ENCODE peak calls at places on chromosome 1, in six cellular contexts. One of them, this sample, is unnamed.

GRCh38 chr1:67586596-67586995 is 98.4 kb upstream of the GADD45A start:
- DNase-seq in BJ: peak
- DNase-seq in GM23248: peak
- DNase-seq in stimulated activated CD4-positive, alpha-beta T cell treated with anti-CD3 and anti-CD28 coated beads, Interleukin-1b, Interleukin-23, amount 100 ng/mL, for 4 hours: no peak
- DNase-seq in A549: no peak
- DNase-seq in AML-193: no peak
- DNase-seq in this sample: no peak

GRCh38 chr1:56284933-56285332 is 294.4 kb downstream of the PLPP3 start:
- DNase-seq in AML-193: no peak
- DNase-seq in BJ: peak
- DNase-seq in GM23248: peak
- DNase-seq in stimulated activated CD4-positive, alpha-beta T cell treated with anti-CD3 and anti-CD28 coated beads, Interleukin-1b, Interleukin-23, amount 100 ng/mL, for 4 hours: no peak
- DNase-seq in A549: peak
- DNase-seq in this sample: no peak

GRCh38 chr1:18668750-18669404 is 38.2 kb downstream of the PAX7 start:
- DNase-seq in stimulated activated CD4-positive, alpha-beta T cell treated with anti-CD3 and anti-CD28 coated beads, Interleukin-1b, Interleukin-23, amount 100 ng/mL, for 4 hours: no peak
- DNase-seq in AML-193: no peak
- DNase-seq in GM23248: peak
- DNase-seq in BJ: no peak
- DNase-seq in A549: peak
- DNase-seq in this sample: no peak

GRCh38 chr1:94702440-94702810 is 117.7 kb upstream of the SLC44A3 start:
- DNase-seq in GM23248: peak
- DNase-seq in stimulated activated CD4-positive, alpha-beta T cell treated with anti-CD3 and anti-CD28 coated beads, Interleukin-1b, Interleukin-23, amount 100 ng/mL, for 4 hours: no peak
- DNase-seq in A549: no peak
- DNase-seq in AML-193: no peak
- DNase-seq in BJ: peak
- DNase-seq in this sample: no peak

GRCh38 chr1:181016563-181016962 is 6.1 kb downstream of the STX6 start:
- DNase-seq in AML-193: no peak
- DNase-seq in GM23248: peak
- DNase-seq in stimulated activated CD4-positive, alpha-beta T cell treated with anti-CD3 and anti-CD28 coated beads, Interleukin-1b, Interleukin-23, amount 100 ng/mL, for 4 hours: no peak
- DNase-seq in A549: no peak
- DNase-seq in BJ: no peak
- DNase-seq in this sample: no peak

GRCh38 chr1:182147136-182147815 is 85.8 kb upstream of the ZNF648 start:
- DNase-seq in A549: no peak
- DNase-seq in AML-193: peak
- DNase-seq in BJ: no peak
- DNase-seq in GM23248: peak
- DNase-seq in stimulated activated CD4-positive, alpha-beta T cell treated with anti-CD3 and anti-CD28 coated beads, Interleukin-1b, Interleukin-23, amount 100 ng/mL, for 4 hours: no peak
- DNase-seq in this sample: no peak

GRCh38 chr1:158496379-158496778 is 24.4 kb downstream of the OR10R2 start:
- DNase-seq in AML-193: peak
- DNase-seq in A549: no peak
- DNase-seq in GM23248: peak
- DNase-seq in stimulated activated CD4-positive, alpha-beta T cell treated with anti-CD3 and anti-CD28 coated beads, Interleukin-1b, Interleukin-23, amount 100 ng/mL, for 4 hours: no peak
- DNase-seq in BJ: no peak
- DNase-seq in this sample: no peak

GRCh38 chr1:80445021-80445420 is 1355.7 kb upstream of the ADGRL2 start:
- DNase-seq in stimulated activated CD4-positive, alpha-beta T cell treated with anti-CD3 and anti-CD28 coated beads, Interleukin-1b, Interleukin-23, amount 100 ng/mL, for 4 hours: no peak
- DNase-seq in AML-193: no peak
- DNase-seq in GM23248: no peak
- DNase-seq in A549: no peak
- DNase-seq in BJ: no peak
- DNase-seq in this sample: no peak

GRCh38 chr1:28259935-28260802 is 851 bp downstream of the SESN2 start:
- DNase-seq in A549: peak
- DNase-seq in BJ: no peak
- DNase-seq in GM23248: peak
- DNase-seq in stimulated activated CD4-positive, alpha-beta T cell treated with anti-CD3 and anti-CD28 coated beads, Interleukin-1b, Interleukin-23, amount 100 ng/mL, for 4 hours: peak
- DNase-seq in AML-193: no peak
- DNase-seq in this sample: no peak

GRCh38 chr1:26799479-26800133 is 11.9 kb downstream of the PIGV start:
- DNase-seq in BJ: no peak
- DNase-seq in AML-193: no peak
- DNase-seq in A549: no peak
- DNase-seq in stimulated activated CD4-positive, alpha-beta T cell treated with anti-CD3 and anti-CD28 coated beads, Interleukin-1b, Interleukin-23, amount 100 ng/mL, for 4 hours: no peak
- DNase-seq in GM23248: peak
- DNase-seq in this sample: no peak

GRCh38 chr1:23417570-23417969 is 7.0 kb downstream of the TCEA3 start:
- DNase-seq in GM23248: peak
- DNase-seq in stimulated activated CD4-positive, alpha-beta T cell treated with anti-CD3 and anti-CD28 coated beads, Interleukin-1b, Interleukin-23, amount 100 ng/mL, for 4 hours: no peak
- DNase-seq in A549: no peak
- DNase-seq in BJ: no peak
- DNase-seq in AML-193: no peak
- DNase-seq in this sample: no peak

GRCh38 chr1:98467584-98467983 is 193.9 kb upstream of the SNX7 start:
- DNase-seq in GM23248: no peak
- DNase-seq in AML-193: no peak
- DNase-seq in BJ: no peak
- DNase-seq in stimulated activated CD4-positive, alpha-beta T cell treated with anti-CD3 and anti-CD28 coated beads, Interleukin-1b, Interleukin-23, amount 100 ng/mL, for 4 hours: no peak
- DNase-seq in A549: no peak
- DNase-seq in this sample: no peak

GRCh38 chr1:21342961-21343838 is 52.9 kb upstream of the ECE1 start:
- DNase-seq in AML-193: no peak
- DNase-seq in GM23248: no peak
- DNase-seq in BJ: no peak
- DNase-seq in stimulated activated CD4-positive, alpha-beta T cell treated with anti-CD3 and anti-CD28 coated beads, Interleukin-1b, Interleukin-23, amount 100 ng/mL, for 4 hours: no peak
- DNase-seq in A549: no peak
- DNase-seq in this sample: no peak